ENCODE peak calls at places on chromosomes 11 and 22, in six cellular contexts. E is BJ; K is hypothalamus; R is activated CD8-positive, alpha-beta memory T cell treated with anti-CD3 and anti-CD28 coated beads, Interleukin-2, amount 50 U/mL, for 4 hours; Q is Ammon's horn; B is AG04450. P is an unnamed sample.

GRCh38 chr11:130476200-130476921 is 27.9 kb downstream of the ADAMTS15 start:
- DNase-seq in E (no peak), K (no peak), R (no peak), Q (no peak), B (no peak), P (no peak)

GRCh38 chr11:83257638-83258229 is 28.4 kb downstream of the CCDC90B start:
- DNase-seq in E (peak), K (no peak), R (no peak), Q (no peak), B (no peak), P (no peak)

GRCh38 chr22:24521791-24522245 is 26.7 kb downstream of the UPB1 start:
- DNase-seq in E (no peak), K (no peak), R (peak), Q (peak), B (no peak), P (peak)

GRCh38 chr11:103339485-103339857 is 230.2 kb downstream of the DYNC2H1 start:
- DNase-seq in E (no peak), K (no peak), R (no peak), Q (no peak), B (no peak), P (no peak)

GRCh38 chr11:130815921-130816320 is 100.4 kb downstream of the SNX19 start:
- DNase-seq in E (no peak), K (no peak), R (no peak), Q (no peak), B (no peak), P (no peak)

GRCh38 chr11:112584674-112585073 is 324.0 kb upstream of the PLET1 start:
- DNase-seq in E (no peak), K (no peak), R (no peak), Q (no peak), B (no peak), P (peak)

GRCh38 chr11:94175545-94175944 is 46.9 kb downstream of the PANX1 start:
- DNase-seq in E (peak), K (no peak), R (no peak), Q (no peak), B (no peak), P (no peak)

GRCh38 chr11:69172674-69173073 is 16.9 kb downstream of the SMIM38 start:
- DNase-seq in E (no peak), K (no peak), R (no peak), Q (no peak), B (no peak), P (no peak)

GRCh38 chr11:32297629-32298028 is 137.7 kb downstream of the WT1 start:
- DNase-seq in E (no peak), K (peak), R (no peak), Q (peak), B (no peak), P (peak)

GRCh38 chr11:127493330-127493729 is 492.8 kb upstream of the KIRREL3 start:
- DNase-seq in E (no peak), K (no peak), R (no peak), Q (peak), B (no peak), P (peak)

GRCh38 chr22:20536590-20537324 is 29.3 kb downstream of the MED15 start:
- DNase-seq in E (no peak), K (no peak), R (no peak), Q (no peak), B (no peak), P (no peak)

GRCh38 chr22:26428515-26429457 is at the start of gene ASPHD2:
- DNase-seq in E (no peak), K (peak), R (peak), Q (peak), B (peak), P (peak)

GRCh38 chr22:36868546-36868945 is 7.7 kb downstream of the NCF4 start:
- DNase-seq in E (no peak), K (no peak), R (no peak), Q (no peak), B (no peak), P (no peak)

GRCh38 chr11:7348432-7349298 is 97.0 kb downstream of the SYT9 start:
- DNase-seq in E (peak), K (no peak), R (no peak), Q (no peak), B (no peak), P (no peak)

GRCh38 chr11:41446566-41446965 is 12.9 kb downstream of the LRRC4C start:
- DNase-seq in E (no peak), K (no peak), R (no peak), Q (no peak), B (no peak), P (no peak)

GRCh38 chr11:132035736-132036135 is 665.3 kb downstream of the NTM start:
- DNase-seq in E (no peak), K (no peak), R (no peak), Q (no peak), B (no peak), P (no peak)

GRCh38 chr11:70545626-70545945 is 147.3 kb downstream of the CTTN start:
- DNase-seq in E (no peak), K (no peak), R (no peak), Q (no peak), B (no peak), P (no peak)

GRCh38 chr11:403761-404431 is 9.9 kb downstream of the PKP3 start:
- DNase-seq in E (no peak), K (no peak), R (no peak), Q (no peak), B (no peak), P (no peak)

GRCh38 chr22:30733081-30733680 is 38.5 kb downstream of the OSBP2 start:
- DNase-seq in E (no peak), K (no peak), R (no peak), Q (no peak), B (peak), P (no peak)

GRCh38 chr11:27795955-27796861 is 96.0 kb upstream of the BDNF start:
- DNase-seq in E (no peak), K (no peak), R (no peak), Q (no peak), B (no peak), P (peak)

GRCh38 chr22:22556995-22557925 is 1.8 kb downstream of the PRAME start:
- DNase-seq in E (no peak), K (no peak), R (no peak), Q (no peak), B (no peak), P (no peak)

GRCh38 chr22:19786264-19786585 is 25.6 kb downstream of the TBX1 start:
- DNase-seq in E (no peak), K (no peak), R (no peak), Q (no peak), B (no peak), P (no peak)

GRCh38 chr11:123143476-123143875 is 51.6 kb downstream of the CLMP start:
- DNase-seq in E (no peak), K (no peak), R (no peak), Q (no peak), B (no peak), P (no peak)

GRCh38 chr11:107853070-107853469 is 5.5 kb downstream of the SLC35F2 start:
- DNase-seq in E (no peak), K (no peak), R (no peak), Q (no peak), B (no peak), P (no peak)

GRCh38 chr22:30038219-30038618 is 42.0 kb upstream of the HORMAD2 start:
- DNase-seq in E (no peak), K (no peak), R (no peak), Q (no peak), B (no peak), P (no peak)

GRCh38 chr11:62805991-62806441 is 776 bp upstream of the NXF1 start:
- DNase-seq in E (no peak), K (no peak), R (peak), Q (no peak), B (no peak), P (no peak)

GRCh38 chr22:42439821-42440674 is 7.8 kb upstream of the NFAM1 start:
- DNase-seq in E (no peak), K (peak), R (no peak), Q (peak), B (no peak), P (no peak)

GRCh38 chr11:57249384-57250319 is 12.6 kb upstream of the APLNR start:
- DNase-seq in E (no peak), K (peak), R (peak), Q (peak), B (peak), P (peak)

GRCh38 chr22:44211256-44211945 is 30.7 kb downstream of the PARVG start:
- DNase-seq in E (no peak), K (no peak), R (no peak), Q (no peak), B (no peak), P (no peak)

GRCh38 chr11:75813622-75814039 is 1.4 kb upstream of the UVRAG start:
- DNase-seq in E (no peak), K (no peak), R (no peak), Q (no peak), B (no peak), P (no peak)

GRCh38 chr22:22704156-22704946 is 59.9 kb downstream of the GGTLC2 start:
- DNase-seq in E (no peak), K (no peak), R (no peak), Q (no peak), B (no peak), P (no peak)

GRCh38 chr11:57491371-57492061 is 24.0 kb downstream of the SLC43A1 start:
- DNase-seq in E (no peak), K (no peak), R (peak), Q (no peak), B (no peak), P (no peak)

GRCh38 chr11:125082611-125083311 is 19.7 kb downstream of the SLC37A2 start:
- DNase-seq in E (peak), K (no peak), R (no peak), Q (no peak), B (no peak), P (no peak)

GRCh38 chr22:25824828-25825474 is 83.0 kb downstream of the MYO18B start:
- DNase-seq in E (no peak), K (no peak), R (no peak), Q (peak), B (no peak), P (no peak)

GRCh38 chr22:29765905-29766631 is 739 bp downstream of the ZMAT5 start:
- DNase-seq in E (no peak), K (no peak), R (peak), Q (no peak), B (no peak), P (no peak)

GRCh38 chr11:117933475-117933874 is 4.3 kb upstream of the TMPRSS13 start:
- DNase-seq in E (no peak), K (no peak), R (no peak), Q (no peak), B (no peak), P (no peak)

GRCh38 chr22:38292694-38293093 is 19.9 kb upstream of the TMEM184B start:
- DNase-seq in E (no peak), K (no peak), R (no peak), Q (no peak), B (no peak), P (no peak)

GRCh38 chr11:102155676-102156075 is 45.4 kb downstream of the YAP1 start:
- DNase-seq in E (no peak), K (no peak), R (no peak), Q (no peak), B (no peak), P (no peak)

GRCh38 chr11:125312812-125313211 is 148.3 kb downstream of the PKNOX2 start:
- DNase-seq in E (no peak), K (no peak), R (no peak), Q (no peak), B (no peak), P (no peak)